ENCODE peak calls at places on chromosomes 6 and 20, in seven cellular contexts. Z is pancreas, L is RWPE1, M is tibial nerve, O is AG09309, D is left lung, V is cardiac muscle cell. S is an unnamed sample.

GRCh38 chr6:93059911-93060310 is 359.4 kb downstream of the EPHA7 start:
- DNase-seq in D (peak), Z (no peak), V (no peak), L (no peak), O (no peak), M (no peak), S (no peak)

GRCh38 chr6:113500221-113500620 is 356.9 kb upstream of the MARCKS start:
- DNase-seq in O (no peak), L (no peak), D (no peak), V (peak), M (no peak), Z (no peak), S (no peak)

GRCh38 chr6:28982476-28983266 is 22.4 kb downstream of the ZNF311 start:
- DNase-seq in Z (peak), M (no peak), V (peak), D (no peak), O (no peak), L (peak), S (peak)

GRCh38 chr6:134896881-134897280 is 53.0 kb downstream of the ALDH8A1 start:
- DNase-seq in Z (no peak), L (no peak), M (no peak), V (no peak), O (no peak), D (no peak), S (no peak)

GRCh38 chr6:122640377-122640776 is 30.2 kb downstream of the PKIB start:
- DNase-seq in Z (no peak), L (no peak), D (no peak), O (no peak), M (no peak), V (no peak), S (no peak)

GRCh38 chr6:163443985-163444553 is 29.6 kb downstream of the QKI start:
- DNase-seq in V (no peak), O (no peak), M (no peak), L (no peak), Z (no peak), D (no peak), S (no peak)

GRCh38 chr20:53903652-53903987 is 166.8 kb downstream of the BCAS1 start:
- DNase-seq in D (no peak), Z (no peak), O (no peak), L (peak), M (no peak), V (no peak), S (no peak)

GRCh38 chr20:3068986-3069900 is 2.2 kb upstream of the OXT start:
- DNase-seq in D (no peak), L (no peak), O (no peak), V (no peak), M (no peak), Z (no peak), S (peak)

GRCh38 chr6:158660331-158660730 is 10.5 kb downstream of the SYTL3 start:
- DNase-seq in V (peak), M (no peak), D (no peak), Z (peak), O (no peak), L (peak), S (peak)

GRCh38 chr6:111804627-111805235 is 68.5 kb downstream of the FYN start:
- DNase-seq in O (peak), M (no peak), V (peak), D (no peak), L (no peak), Z (no peak), S (peak)
- TF ChIP-seq CTCF in O (peak), M (peak), V (peak), D (no peak), L (no peak), Z (no peak), S (peak)

GRCh38 chr6:20933057-20933792 is 399.0 kb downstream of the CDKAL1 start:
- DNase-seq in O (no peak), M (no peak), D (no peak), V (no peak), L (no peak), Z (no peak), S (no peak)

GRCh38 chr6:20932284-20932683 is 398.0 kb downstream of the CDKAL1 start:
- DNase-seq in D (no peak), L (no peak), V (no peak), M (no peak), Z (no peak), O (no peak), S (no peak)

GRCh38 chr6:20931772-20932171 is 397.5 kb downstream of the CDKAL1 start:
- DNase-seq in M (no peak), V (no peak), D (no peak), L (no peak), Z (no peak), O (no peak), S (no peak)

GRCh38 chr6:20939161-20939775 is 405.0 kb downstream of the CDKAL1 start:
- DNase-seq in Z (no peak), M (no peak), V (no peak), D (no peak), O (no peak), L (no peak), S (no peak)

GRCh38 chr6:20936949-20937348 is 402.7 kb downstream of the CDKAL1 start:
- DNase-seq in V (no peak), Z (no peak), D (no peak), M (no peak), O (no peak), L (no peak), S (no peak)
- TF ChIP-seq CTCF in V (no peak), Z (no peak), D (no peak), M (no peak), O (no peak), L (no peak), S (no peak)

GRCh38 chr20:33910529-33911327 is 83.0 kb upstream of the RALY start:
- DNase-seq in V (no peak), D (no peak), L (no peak), M (no peak), O (no peak), Z (no peak), S (peak)

GRCh38 chr20:33908868-33909267 is 84.8 kb upstream of the RALY start:
- DNase-seq in L (no peak), V (no peak), M (no peak), O (no peak), D (no peak), Z (no peak), S (no peak)

GRCh38 chr20:33908351-33908750 is 85.4 kb upstream of the RALY start:
- DNase-seq in O (no peak), M (no peak), L (no peak), D (no peak), V (peak), Z (no peak), S (no peak)

GRCh38 chr20:33909331-33909921 is 84.3 kb upstream of the RALY start:
- DNase-seq in L (peak), V (peak), D (peak), M (no peak), O (peak), Z (no peak), S (no peak)

GRCh38 chr20:33910056-33910455 is 83.7 kb upstream of the RALY start:
- DNase-seq in V (peak), O (no peak), M (no peak), Z (no peak), D (no peak), L (no peak), S (no peak)
- TF ChIP-seq CTCF in V (no peak), O (no peak), M (no peak), Z (no peak), D (no peak), L (no peak), S (no peak)

GRCh38 chr6:48419992-48420391 is 309.0 kb upstream of the PTCHD4 start:
- DNase-seq in L (no peak), O (no peak), D (no peak), V (no peak), Z (no peak), M (no peak), S (no peak)
- TF ChIP-seq CTCF in L (no peak), O (no peak), D (no peak), V (no peak), Z (no peak), M (no peak), S (no peak)

DNA sequence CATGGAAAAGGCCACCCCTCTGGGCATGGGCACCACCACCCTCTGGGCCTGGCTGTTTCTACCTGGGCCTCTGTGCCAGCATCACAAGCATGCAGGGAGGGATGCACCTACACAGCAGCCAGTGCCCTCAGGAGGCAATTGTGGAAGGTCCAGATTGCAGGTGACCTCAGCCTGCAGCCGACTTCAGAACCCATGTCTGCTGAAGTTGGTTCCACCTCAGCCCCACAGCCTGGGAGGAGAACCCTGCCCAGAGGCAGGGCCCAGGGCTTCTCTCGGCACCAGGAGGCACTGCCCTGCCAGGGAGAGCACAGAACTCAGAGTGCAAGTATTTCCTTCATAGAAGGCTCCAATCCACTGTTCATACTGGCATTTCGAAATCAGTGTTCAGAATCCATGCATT is 149.8 kb downstream of the TTLL2 start:
- DNase-seq in L (no peak), Z (no peak), O (no peak), M (no peak), D (no peak), V (peak), S (no peak)
- TF ChIP-seq CTCF in L (no peak), Z (no peak), O (no peak), M (no peak), D (no peak), V (peak), S (no peak)

GRCh38 chr20:36120991-36121390 is 33.5 kb upstream of the EPB41L1 start:
- DNase-seq in D (no peak), L (no peak), O (no peak), V (no peak), M (no peak), Z (no peak), S (no peak)
- TF ChIP-seq CTCF in D (no peak), L (no peak), O (no peak), V (no peak), M (no peak), Z (no peak), S (no peak)

GRCh38 chr6:4055420-4056041 is 23.4 kb downstream of the FAM217A start:
- DNase-seq in D (no peak), L (peak), V (peak), O (peak), M (no peak), Z (peak), S (no peak)
- TF ChIP-seq CTCF in D (peak), L (peak), V (peak), O (peak), M (peak), Z (peak), S (no peak)

GRCh38 chr6:62283359-62283758 is 2.7 kb downstream of the KHDRBS2 start:
- DNase-seq in D (no peak), V (no peak), M (no peak), L (no peak), Z (no peak), O (no peak), S (no peak)
- TF ChIP-seq CTCF in D (no peak), V (no peak), M (no peak), L (no peak), Z (no peak), O (no peak), S (no peak)

S was measured in GM12865.